ENCODE peak calls at places on chromosomes 13 and 19, in four cellular contexts. One of them, this sample, is unnamed. For H3K4me1 and H3K9me3, the result is how much of the 10 kb centered on the place peaks cover.

GRCh38 chr19:43798546-43799409 is 3.5 kb downstream of the LYPD5 start:
- DNase-seq in heart right ventricle: no peak
- DNase-seq in psoas muscle: peak
- DNase-seq in HAP-1: no peak
- DNase-seq in this sample: peak

GRCh38 chr13:19881641-19882040 is 18.2 kb upstream of the ZMYM5 start:
- DNase-seq in psoas muscle: no peak
- DNase-seq in HAP-1: no peak
- DNase-seq in heart right ventricle: no peak
- DNase-seq in this sample: no peak

GRCh38 chr19:29965529-29965928 is 23.5 kb downstream of the URI1 start:
- DNase-seq in psoas muscle: no peak
- DNase-seq in HAP-1: no peak
- DNase-seq in heart right ventricle: no peak
- DNase-seq in this sample: no peak

GRCh38 chr13:104057851-104058250 is 991.6 kb upstream of the SLC10A2 start:
- DNase-seq in HAP-1: no peak
- DNase-seq in psoas muscle: no peak
- DNase-seq in heart right ventricle: no peak
- DNase-seq in this sample: no peak

GRCh38 chr19:43976732-43977131 is 7.3 kb upstream of the ZNF155 start:
- DNase-seq in heart right ventricle: no peak
- DNase-seq in psoas muscle: no peak
- DNase-seq in HAP-1: no peak
- DNase-seq in this sample: no peak

GRCh38 chr19:15811476-15811875 is 4.0 kb downstream of the OR10H1 start:
- DNase-seq in HAP-1: no peak
- DNase-seq in heart right ventricle: no peak
- DNase-seq in psoas muscle: no peak
- DNase-seq in this sample: no peak

GRCh38 chr19:11279505-11280236 is 16.3 kb upstream of the TSPAN16 start:
- DNase-seq in HAP-1: no peak
- DNase-seq in psoas muscle: no peak
- DNase-seq in heart right ventricle: no peak
- DNase-seq in this sample: no peak

GRCh38 chr19:898663-899062 is 5.4 kb downstream of the RNU6-9 start:
- DNase-seq in HAP-1: peak
- DNase-seq in psoas muscle: no peak
- DNase-seq in heart right ventricle: no peak
- DNase-seq in this sample: no peak

GRCh38 chr19:54104998-54105715 is 2.5 kb downstream of the NDUFA3 start:
- DNase-seq in HAP-1: peak
- DNase-seq in heart right ventricle: no peak
- DNase-seq in psoas muscle: no peak
- DNase-seq in this sample: peak

GRCh38 chr19:43609872-43610271 is 2.0 kb upstream of the SRRM5 start:
- DNase-seq in HAP-1: no peak
- DNase-seq in heart right ventricle: no peak
- DNase-seq in psoas muscle: no peak
- DNase-seq in this sample: no peak

GRCh38 chr19:4866595-4867424 is 657 bp downstream of the PLIN3 start:
- DNase-seq in heart right ventricle: peak
- DNase-seq in HAP-1: peak
- DNase-seq in psoas muscle: peak
- DNase-seq in this sample: peak

GRCh38 chr13:47337781-47338507 is 441.1 kb upstream of the HTR2A start:
- DNase-seq in psoas muscle: no peak
- DNase-seq in HAP-1: no peak
- DNase-seq in heart right ventricle: no peak
- DNase-seq in this sample: peak

GRCh38 chr13:74134777-74135305 is 637 bp upstream of the KLF12 start:
- DNase-seq in psoas muscle: peak
- DNase-seq in heart right ventricle: peak
- DNase-seq in HAP-1: peak
- DNase-seq in this sample: no peak

GRCh38 chr13:98293570-98294142 is 116.6 kb upstream of the RNF113B start:
- DNase-seq in psoas muscle: no peak
- DNase-seq in heart right ventricle: no peak
- DNase-seq in HAP-1: no peak
- DNase-seq in this sample: no peak

GRCh38 chr13:107678075-107678689 is 537.2 kb downstream of the LIG4 start:
- DNase-seq in HAP-1: peak
- DNase-seq in psoas muscle: no peak
- DNase-seq in heart right ventricle: no peak
- DNase-seq in this sample: peak

GRCh38 chr13:51823861-51824260 is 19.9 kb upstream of the DHRS12 start:
- DNase-seq in psoas muscle: no peak
- DNase-seq in HAP-1: no peak
- DNase-seq in heart right ventricle: no peak
- DNase-seq in this sample: peak

GRCh38 chr13:51822106-51822840 is 18.3 kb upstream of the DHRS12 start:
- DNase-seq in psoas muscle: no peak
- DNase-seq in heart right ventricle: no peak
- DNase-seq in HAP-1: no peak
- DNase-seq in this sample: no peak

GRCh38 chr13:51821666-51822065 is 17.7 kb upstream of the DHRS12 start:
- DNase-seq in psoas muscle: no peak
- DNase-seq in heart right ventricle: no peak
- DNase-seq in HAP-1: no peak
- DNase-seq in this sample: no peak

GRCh38 chr13:51825165-51825592 is 19.8 kb downstream of the TMEM272 start:
- DNase-seq in heart right ventricle: no peak
- DNase-seq in psoas muscle: no peak
- DNase-seq in HAP-1: no peak
- DNase-seq in this sample: peak

GRCh38 chr13:51823351-51823750 is 19.4 kb upstream of the DHRS12 start:
- DNase-seq in heart right ventricle: no peak
- DNase-seq in HAP-1: no peak
- DNase-seq in psoas muscle: no peak
- DNase-seq in this sample: no peak
- H3K4me1 ChIP-seq in heart right ventricle: under half
- H3K4me1 ChIP-seq in HAP-1: under half
- H3K4me1 ChIP-seq in psoas muscle: under half
- H3K4me1 ChIP-seq in this sample: under half

GRCh38 chr19:37251308-37252229 is 33.6 kb downstream of the ZNF383 start:
- DNase-seq in HAP-1: no peak
- DNase-seq in heart right ventricle: peak
- DNase-seq in psoas muscle: peak
- DNase-seq in this sample: no peak
- H3K9me3 ChIP-seq in HAP-1: under half
- H3K9me3 ChIP-seq in heart right ventricle: half or more
- H3K9me3 ChIP-seq in psoas muscle: half or more
- H3K9me3 ChIP-seq in this sample: under half

DNA sequence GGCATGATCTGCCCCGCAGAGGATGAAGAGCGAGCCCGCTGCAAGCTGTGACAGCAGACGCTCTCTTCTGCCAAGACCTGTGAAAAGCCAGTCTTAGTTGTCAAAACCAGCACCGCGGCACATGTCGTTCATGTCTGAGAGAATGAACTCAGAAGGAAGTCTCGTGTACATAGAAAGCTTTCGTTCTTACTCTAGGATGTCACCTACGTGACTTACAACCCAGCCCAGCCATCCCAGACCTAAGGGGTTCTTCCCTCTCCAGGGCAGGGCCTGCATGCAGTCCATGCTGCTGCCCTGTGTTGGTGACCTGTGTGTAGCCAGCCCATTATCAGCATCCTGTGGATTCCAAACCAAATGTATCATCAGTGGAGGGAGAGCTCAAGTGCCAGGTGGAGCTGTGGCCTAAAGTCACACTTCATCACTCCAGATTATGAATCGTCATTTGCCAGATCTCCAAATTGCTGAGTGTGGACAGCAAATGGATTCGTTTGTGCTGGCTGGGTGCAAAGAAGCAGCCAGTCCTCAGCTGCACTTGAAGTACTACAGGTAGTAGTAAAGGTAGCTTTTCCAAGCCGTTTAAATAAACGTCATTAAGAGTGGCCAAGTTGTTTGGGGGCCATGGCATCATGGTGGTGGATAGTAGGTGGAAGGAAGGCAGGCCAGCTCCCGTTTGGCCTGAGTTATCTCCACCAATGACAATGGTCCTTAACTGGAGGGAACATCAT is 73.9 kb upstream of the GPR183 start:
- DNase-seq in heart right ventricle: no peak
- DNase-seq in HAP-1: no peak
- DNase-seq in psoas muscle: no peak
- DNase-seq in this sample: no peak
- H3K4me1 ChIP-seq in heart right ventricle: under half
- H3K4me1 ChIP-seq in HAP-1: under half
- H3K4me1 ChIP-seq in psoas muscle: under half
- H3K4me1 ChIP-seq in this sample: under half

GRCh38 chr19:56874530-56874929 is 34.0 kb upstream of the PEG3 start:
- DNase-seq in HAP-1: no peak
- DNase-seq in psoas muscle: no peak
- DNase-seq in heart right ventricle: no peak
- DNase-seq in this sample: no peak

GRCh38 chr19:56873493-56873892 is 33.0 kb upstream of the PEG3 start:
- DNase-seq in HAP-1: no peak
- DNase-seq in heart right ventricle: no peak
- DNase-seq in psoas muscle: no peak
- DNase-seq in this sample: no peak

GRCh38 chr19:56877069-56877715 is 36.7 kb upstream of the PEG3 start:
- DNase-seq in heart right ventricle: no peak
- DNase-seq in HAP-1: no peak
- DNase-seq in psoas muscle: no peak
- DNase-seq in this sample: no peak

GRCh38 chr19:56880592-56881190 is 40.2 kb upstream of the PEG3 start:
- DNase-seq in psoas muscle: no peak
- DNase-seq in HAP-1: no peak
- DNase-seq in heart right ventricle: no peak
- DNase-seq in this sample: no peak

GRCh38 chr19:56875717-56876116 is 35.2 kb upstream of the PEG3 start:
- DNase-seq in psoas muscle: no peak
- DNase-seq in heart right ventricle: no peak
- DNase-seq in HAP-1: no peak
- DNase-seq in this sample: no peak
- H3K9me3 ChIP-seq in psoas muscle: under half
- H3K9me3 ChIP-seq in heart right ventricle: half or more
- H3K9me3 ChIP-seq in HAP-1: under half
- H3K9me3 ChIP-seq in this sample: under half

GRCh38 chr13:102915393-102915792 is 69.6 kb downstream of the ERCC5 start:
- DNase-seq in psoas muscle: no peak
- DNase-seq in HAP-1: no peak
- DNase-seq in heart right ventricle: no peak
- DNase-seq in this sample: no peak
- H3K4me1 ChIP-seq in psoas muscle: under half
- H3K4me1 ChIP-seq in HAP-1: under half
- H3K4me1 ChIP-seq in heart right ventricle: under half
- H3K4me1 ChIP-seq in this sample: under half

GRCh38 chr19:51926426-51926783 is 867 bp upstream of the ZNF613 start:
- DNase-seq in psoas muscle: no peak
- DNase-seq in heart right ventricle: no peak
- DNase-seq in HAP-1: no peak
- DNase-seq in this sample: no peak

GRCh38 chr19:51926784-51927741 is at the start of gene ZNF613:
- DNase-seq in heart right ventricle: peak
- DNase-seq in HAP-1: peak
- DNase-seq in psoas muscle: peak
- DNase-seq in this sample: peak

GRCh38 chr19:51916167-51916566 is 11.1 kb upstream of the ZNF613 start:
- DNase-seq in psoas muscle: no peak
- DNase-seq in heart right ventricle: no peak
- DNase-seq in HAP-1: no peak
- DNase-seq in this sample: no peak

GRCh38 chr19:51919606-51920005 is 7.7 kb upstream of the ZNF613 start:
- DNase-seq in HAP-1: no peak
- DNase-seq in psoas muscle: no peak
- DNase-seq in heart right ventricle: no peak
- DNase-seq in this sample: no peak

DNA sequence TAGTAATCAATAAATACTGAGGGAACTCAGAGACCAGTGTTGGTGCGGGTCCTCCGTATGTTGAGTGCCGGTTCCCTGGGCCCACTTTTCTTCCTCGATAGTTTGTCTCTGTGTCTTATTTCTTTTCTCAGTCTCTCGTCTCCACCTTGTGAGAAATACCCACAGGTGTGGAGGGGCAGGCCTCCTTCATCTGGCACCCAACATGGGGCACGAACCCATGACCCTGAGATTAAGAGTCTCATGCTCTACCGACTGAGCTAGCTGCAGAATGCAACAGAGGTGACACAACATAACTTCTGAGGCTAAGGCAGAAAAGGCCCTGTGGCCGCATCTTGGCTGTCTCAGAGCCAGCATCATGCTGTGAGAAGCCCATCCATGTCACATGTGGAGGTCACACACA is 5.3 kb upstream of the ZNF613 start:
- DNase-seq in psoas muscle: no peak
- DNase-seq in heart right ventricle: no peak
- DNase-seq in HAP-1: no peak
- DNase-seq in this sample: no peak
- H3K9me3 ChIP-seq in psoas muscle: half or more
- H3K9me3 ChIP-seq in heart right ventricle: half or more
- H3K9me3 ChIP-seq in HAP-1: under half
- H3K9me3 ChIP-seq in this sample: under half

DNA sequence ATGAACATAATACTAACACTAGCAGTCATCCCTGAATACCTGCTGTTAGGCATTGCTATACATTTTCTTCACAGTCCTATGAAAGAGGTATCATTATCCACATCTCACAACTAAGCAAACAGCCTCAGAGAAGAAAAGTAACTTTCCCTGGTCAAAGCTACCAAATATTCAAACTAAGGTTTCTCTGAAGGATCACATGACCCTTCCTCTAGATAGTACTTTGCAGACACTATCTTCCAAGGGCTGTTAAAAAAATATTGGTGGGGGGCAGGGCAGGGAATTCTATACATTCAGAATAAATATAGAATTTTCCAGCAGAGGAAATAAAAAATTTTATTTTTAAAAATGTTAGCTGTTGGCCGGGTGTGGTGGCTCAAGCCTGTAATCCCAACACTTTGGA is 3.1 kb downstream of the SLC25A30 start:
- DNase-seq in psoas muscle: no peak
- DNase-seq in HAP-1: no peak
- DNase-seq in heart right ventricle: no peak
- DNase-seq in this sample: no peak
- H3K4me1 ChIP-seq in psoas muscle: half or more
- H3K4me1 ChIP-seq in HAP-1: under half
- H3K4me1 ChIP-seq in heart right ventricle: under half
- H3K4me1 ChIP-seq in this sample: under half